ENCODE peak calls at places on chromosomes 13 and 19, in five cellular contexts. V, R, K, F and M are unnamed samples.

GRCh38 chr19:34155686-34156085 is 16.6 kb upstream of the LSM14A start:
- DNase-seq in F (no peak), R (peak; percentile 42), V (no peak), K (no peak), M (no peak)

GRCh38 chr19:41997121-41997850 is 3.3 kb upstream of the ATP1A3 start:
- DNase-seq in V (peak; percentile 29), K (no peak), F (peak; percentile 62), R (peak; percentile 48), M (no peak)

GRCh38 chr13:99617474-99618255 is 116.4 kb downstream of the TM9SF2 start:
- DNase-seq in V (no peak), K (no peak), R (peak; percentile 49), F (peak; percentile 18), M (no peak)

GRCh38 chr13:26185720-26186119 is 36.4 kb downstream of the RNF6 start:
- DNase-seq in F (no peak), K (no peak), V (no peak), R (peak; percentile 9), M (no peak)

GRCh38 chr19:6424190-6424938 is at the start of gene KHSRP:
- DNase-seq in K (no peak), R (no peak), F (peak; percentile 49), V (peak; percentile 22), M (no peak)

GRCh38 chr13:79541426-79542049 is 60.6 kb downstream of the NDFIP2 start:
- DNase-seq in V (no peak), F (no peak), K (peak; percentile 66), R (peak; percentile 58), M (no peak)

GRCh38 chr19:40266912-40267600 is 18.1 kb downstream of the AKT2 start:
- DNase-seq in V (no peak), F (no peak), R (no peak), K (no peak), M (no peak)

GRCh38 chr13:46908511-46908910 is 11.7 kb upstream of the HTR2A start:
- DNase-seq in K (no peak), R (peak; percentile 59), V (no peak), F (no peak), M (no peak)

GRCh38 chr13:67416047-67416925 is 186.2 kb upstream of the PCDH9 start:
- DNase-seq in R (no peak), F (no peak), V (no peak), K (no peak), M (no peak)

GRCh38 chr19:18894254-18895037 is 1.5 kb downstream of the CERS1 start:
- DNase-seq in K (peak; percentile 69), F (no peak), R (peak; percentile 43), V (no peak), M (no peak)

GRCh38 chr19:20359933-20360720 is 193.1 kb downstream of the ZNF486 start:
- DNase-seq in K (peak; percentile 2), F (no peak), R (no peak), V (no peak), M (no peak)

GRCh38 chr13:108302279-108302678 is 32.8 kb downstream of the TNFSF13B start:
- DNase-seq in F (no peak), R (no peak), V (no peak), K (no peak), M (no peak)

GRCh38 chr13:111573801-111574200 is 253.4 kb downstream of the TEX29 start:
- DNase-seq in R (no peak), F (no peak), K (no peak), V (no peak), M (no peak)

GRCh38 chr19:7628589-7629311 is 595 bp downstream of the XAB2 start:
- DNase-seq in R (no peak), V (no peak), K (no peak), F (no peak), M (no peak)

GRCh38 chr19:40235238-40236025 is 8.9 kb upstream of the CCNP start:
- DNase-seq in K (no peak), V (no peak), R (no peak), F (no peak), M (no peak)

GRCh38 chr19:50202399-50202798 is 1.0 kb upstream of the MYH14 start:
- DNase-seq in R (no peak), K (no peak), F (no peak), V (no peak), M (no peak)

GRCh38 chr13:49607761-49608160 is 20.5 kb upstream of the ARL11 start:
- DNase-seq in R (no peak), K (no peak), V (no peak), F (no peak), M (no peak)

GRCh38 chr13:30037766-30038165 is 187.3 kb upstream of the UBL3 start:
- DNase-seq in K (no peak), F (no peak), V (no peak), R (peak; percentile 33), M (no peak)

GRCh38 chr19:5445667-5446066 is 9.6 kb upstream of the ZNRF4 start:
- DNase-seq in F (no peak), V (no peak), R (peak; percentile 61), K (no peak), M (no peak)

GRCh38 chr19:33064117-33064777 is 441 bp downstream of the RHPN2 start:
- DNase-seq in V (no peak), K (no peak), F (peak; percentile 44), R (no peak), M (no peak)

GRCh38 chr19:12871681-12872080 is 9.6 kb downstream of the DNASE2 start:
- DNase-seq in F (no peak), R (no peak), K (no peak), V (no peak), M (no peak)

GRCh38 chr19:49497047-49497789 is 984 bp downstream of the RPS11 start:
- DNase-seq in F (peak; percentile 75), K (no peak), V (peak; percentile 65), R (no peak), M (no peak)

GRCh38 chr19:3440082-3440481 is 40.2 kb downstream of the SMIM24 start:
- DNase-seq in V (peak; percentile 59), F (peak; percentile 71), R (no peak), K (no peak), M (peak; percentile 47)